ENCODE peak calls at places on chromosomes 3 and 15, in eight cellular contexts. F is brain microvascular endothelial cell, R is adrenal gland, U is HCT116, H is left ventricle myocardium inferior, K is mammary epithelial cell, W is PC-9, E is ovary. P is an unnamed sample.
A peak's percentile ranks its signal among the peaks of the same experiment; 100 is the strongest.

GRCh38 chr3:69675773-69676660 is 63.2 kb upstream of the MITF start:
- DNase-seq in E (no peak), U (no peak), F (no peak), K (no peak), R (no peak), W (no peak), H (no peak), P (no peak)

GRCh38 chr3:171227333-171227732 is 200.8 kb upstream of the SLC2A2 start:
- DNase-seq in H (no peak), E (no peak), K (no peak), U (no peak), R (no peak), F (no peak), W (no peak), P (no peak)

GRCh38 chr3:16181361-16181760 is 6.9 kb downstream of the GALNT15 start:
- DNase-seq in E (no peak), H (peak; percentile 50), K (no peak), F (no peak), R (peak; percentile 67), W (no peak), U (no peak), P (peak; percentile 48)

GRCh38 chr3:173876476-173876875 is 478.9 kb downstream of the NLGN1 start:
- DNase-seq in R (no peak), H (no peak), U (peak; percentile 7), K (no peak), F (no peak), E (no peak), W (no peak), P (no peak)

GRCh38 chr15:57290192-57290591 is 86.1 kb upstream of the CGNL1 start:
- DNase-seq in F (no peak), K (no peak), E (no peak), W (no peak), H (no peak), U (no peak), R (no peak), P (no peak)

GRCh38 chr3:42302924-42303634 is 37.1 kb upstream of the CCK start:
- DNase-seq in W (no peak), K (no peak), F (no peak), U (no peak), E (no peak), R (no peak), H (no peak), P (no peak)

GRCh38 chr3:47405820-47406761 is 25.3 kb downstream of the PTPN23 start:
- DNase-seq in R (no peak), F (no peak), U (no peak), E (no peak), H (no peak), W (no peak), K (no peak), P (no peak)

GRCh38 chr3:42159706-42160472 is 68.7 kb downstream of the TRAK1 start:
- DNase-seq in H (peak; percentile 47), E (no peak), W (peak; percentile 86), K (peak; percentile 79), F (no peak), U (peak; percentile 59), R (no peak), P (peak; percentile 89)

GRCh38 chr3:185934726-185935464 is 2.9 kb downstream of the TRA2B start:
- DNase-seq in K (peak; percentile 29), E (no peak), U (no peak), H (no peak), W (no peak), R (no peak), F (no peak), P (no peak)

GRCh38 chr15:86433983-86434382 is 354.3 kb downstream of the AGBL1 start:
- DNase-seq in K (peak; percentile 37), F (no peak), H (no peak), W (no peak), U (no peak), E (no peak), R (no peak), P (no peak)

GRCh38 chr15:76060098-76060989 is 559 bp downstream of the TMEM266 start:
- DNase-seq in F (no peak), E (no peak), K (no peak), U (no peak), H (no peak), W (no peak), R (no peak), P (no peak)

GRCh38 chr3:147422934-147423599 is 13.9 kb downstream of the ZIC1 start:
- DNase-seq in U (no peak), K (no peak), E (no peak), W (no peak), R (no peak), H (no peak), F (peak; percentile 78), P (peak; percentile 52)

GRCh38 chr15:96327155-96327741 is 3.3 kb upstream of the NR2F2 start:
- DNase-seq in F (peak; percentile 72), R (no peak), E (no peak), U (peak; percentile 73), H (no peak), K (peak; percentile 81), W (peak; percentile 33), P (peak; percentile 53)

GRCh38 chr15:96329403-96329981 is 1.0 kb upstream of the NR2F2 start:
- DNase-seq in R (no peak), F (peak; percentile 34), H (no peak), W (no peak), U (no peak), K (no peak), E (peak; percentile 51), P (no peak)

GRCh38 chr15:96330064-96330449 is 443 bp upstream of the NR2F2 start:
- DNase-seq in F (peak; percentile 72), U (peak; percentile 51), H (no peak), W (no peak), R (peak; percentile 72), E (no peak), K (peak; percentile 76), P (peak; percentile 87)

GRCh38 chr15:96326551-96327154 is 3.8 kb upstream of the NR2F2 start:
- DNase-seq in R (no peak), W (peak; percentile 16), U (no peak), K (peak; percentile 62), F (peak; percentile 39), H (peak; percentile 45), E (peak; percentile 68), P (peak; percentile 78)

GRCh38 chr15:96328101-96328958 is 2.2 kb upstream of the NR2F2 start:
- DNase-seq in R (no peak), U (no peak), H (no peak), F (no peak), E (no peak), W (no peak), K (no peak), P (no peak)
- H3K4me3 ChIP-seq in R (peak overlapping the region; percentile 82), U (peak overlapping the region; percentile 89), H (peak overlapping the region; percentile 88), F (peak overlapping the region; percentile 94), E (peak overlapping the region; percentile 73), W (peak overlapping the region; percentile 73), K (no peak overlapping the region), P (no peak overlapping the region)

GRCh38 chr3:157335677-157336076 is 101.0 kb upstream of the PTX3 start:
- DNase-seq in W (no peak), R (no peak), U (no peak), K (no peak), H (no peak), F (peak; percentile 77), E (no peak), P (no peak)
- H3K27ac ChIP-seq in W (no peak overlapping the region), R (no peak overlapping the region), U (no peak overlapping the region), K (no peak overlapping the region), H (no peak overlapping the region), F (peak overlapping the region; percentile 31), E (no peak overlapping the region), P (no peak overlapping the region)

GRCh38 chr15:68583936-68584703 is 5.3 kb downstream of the CORO2B start:
- DNase-seq in E (no peak), U (no peak), K (no peak), W (no peak), R (no peak), H (no peak), F (no peak), P (no peak)
- H3K27me3 ChIP-seq in E (no peaks in the 10 kb centered on the region), U (no peaks in the 10 kb centered on the region), K (no peaks in the 10 kb centered on the region), W (no peaks in the 10 kb centered on the region), R (peaks cover 6% of the 10 kb centered on the region), H (no peaks in the 10 kb centered on the region), F (no peaks in the 10 kb centered on the region), P (peaks cover 3% of the 10 kb centered on the region)

DNA sequence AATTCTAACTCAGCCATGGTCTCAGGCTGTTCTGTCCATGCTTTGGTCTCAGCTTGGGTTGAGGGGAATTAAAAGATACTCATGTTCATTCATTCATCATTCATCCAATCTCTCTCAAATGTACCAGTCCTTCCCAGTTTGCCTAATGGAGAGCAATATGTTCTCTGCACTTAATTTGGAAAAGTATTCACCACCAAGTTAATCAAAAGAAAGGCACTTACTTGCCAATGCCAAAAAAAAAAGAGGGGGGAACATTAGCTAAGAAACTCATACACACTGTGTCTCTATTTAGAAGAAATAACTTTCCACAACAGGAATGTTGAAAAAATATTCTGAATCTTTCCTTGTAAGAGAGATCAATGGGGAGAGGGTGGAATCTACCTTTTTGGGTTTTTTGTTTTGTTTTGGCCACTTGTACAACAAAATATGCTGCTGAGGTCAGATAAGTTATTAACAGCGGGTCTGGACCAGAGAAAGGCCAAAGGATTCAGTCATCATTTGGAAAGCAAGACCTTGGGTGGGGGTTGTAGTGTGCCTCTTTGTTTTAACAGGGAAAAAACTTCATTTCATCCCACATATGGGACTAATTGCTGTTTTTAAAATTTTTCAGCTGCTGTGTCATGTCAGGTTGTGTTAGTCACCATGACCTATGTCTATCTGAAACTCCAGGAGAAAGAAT is 152.3 kb downstream of the FBN1 start:
- DNase-seq in E (no peak), H (no peak), W (no peak), K (peak; percentile 73), F (peak; percentile 82), R (no peak), U (no peak), P (peak; percentile 76)
- H3K4me3 ChIP-seq in E (no peak overlapping the region), H (no peak overlapping the region), W (no peak overlapping the region), K (no peak overlapping the region), F (no peak overlapping the region), R (no peak overlapping the region), U (no peak overlapping the region), P (no peak overlapping the region)

DNA sequence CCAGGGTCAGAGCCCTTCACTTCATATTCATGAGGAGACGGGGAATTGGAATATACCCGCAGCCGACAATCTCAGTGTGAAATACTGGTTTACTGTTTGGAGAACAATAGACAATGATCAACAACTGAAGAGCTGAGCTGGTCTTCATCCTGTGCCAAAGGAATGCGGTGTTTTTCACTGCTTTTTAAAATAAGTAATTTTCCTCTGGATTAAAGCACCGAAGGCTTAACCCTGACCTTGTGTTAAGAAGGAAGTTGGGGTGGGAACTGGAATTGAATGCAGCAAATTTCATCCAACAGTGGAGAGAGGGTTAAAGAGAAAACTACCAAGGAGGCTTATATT is at the start of gene TM4SF18:
- DNase-seq in K (no peak), E (no peak), H (no peak), F (no peak), U (no peak), R (no peak), W (no peak), P (no peak)
- H3K27ac ChIP-seq in K (no peak within 1 kb of the TSS), E (no peak within 1 kb of the TSS), H (peak within 1 kb of the TSS; percentile 85), F (no peak within 1 kb of the TSS), U (no peak within 1 kb of the TSS), R (peak within 1 kb of the TSS; percentile 9), W (no peak within 1 kb of the TSS), P (no peak within 1 kb of the TSS)

P was measured in cardiac muscle cell.